ENCODE peak calls at places on chromosomes 11 and 22, in ten cellular contexts. T is lung, M is sigmoid colon, A is thoracic aorta, I is Karpas-422, J is IMR-90, F is stomach, Y is uterus, U is fibroblast of lung, P is transverse colon. E is an unnamed sample. For H3K4me1, the result is how much of the 10 kb centered on the place peaks cover.

GRCh38 chr11:110514967-110515366 is 85.2 kb downstream of the FDX1 start:
- DNase-seq in I (no peak), A (no peak), F (no peak), U (no peak), Y (no peak), T (no peak), M (no peak), J (no peak), P (no peak), E (no peak)

GRCh38 chr11:8698917-8699441 is 16.4 kb downstream of the RPL27A start:
- DNase-seq in M (peak), P (no peak), I (no peak), Y (peak), T (no peak), F (no peak), U (no peak), A (no peak), J (no peak), E (no peak)

GRCh38 chr11:8913961-8914660 is 3.1 kb downstream of the AKIP1 start:
- DNase-seq in T (no peak), F (no peak), J (peak), M (no peak), A (no peak), P (peak), Y (peak), I (peak), U (peak), E (no peak)

GRCh38 chr22:45159652-45160462 is 3.9 kb upstream of the NUP50 start:
- DNase-seq in A (no peak), M (no peak), F (peak), T (no peak), J (peak), U (no peak), Y (no peak), I (no peak), P (peak), E (no peak)

GRCh38 chr11:72257551-72257950 is 13.6 kb upstream of the PHOX2A start:
- DNase-seq in P (no peak), I (no peak), Y (no peak), U (no peak), M (no peak), J (no peak), T (no peak), A (no peak), F (no peak), E (no peak)

GRCh38 chr11:20616908-20617307 is 17.5 kb downstream of the SLC6A5 start:
- DNase-seq in A (no peak), M (no peak), I (no peak), U (no peak), F (no peak), J (no peak), P (no peak), T (no peak), Y (no peak), E (no peak)

GRCh38 chr11:1673841-1674193 is 23.2 kb upstream of the KRTAP5-6 start:
- DNase-seq in F (no peak), J (no peak), P (no peak), Y (no peak), I (no peak), M (no peak), T (no peak), U (no peak), A (no peak), E (no peak)

GRCh38 chr11:112776834-112777793 is 184.1 kb upstream of the NCAM1 start:
- DNase-seq in T (no peak), A (no peak), F (no peak), P (no peak), I (no peak), Y (no peak), U (no peak), M (no peak), J (no peak), E (no peak)

GRCh38 chr22:49936973-49937757 is 18.7 kb downstream of the CRELD2 start:
- DNase-seq in T (no peak), U (no peak), M (no peak), I (no peak), A (no peak), J (no peak), P (no peak), Y (no peak), F (peak), E (peak)

GRCh38 chr11:15695096-15695721 is 580.5 kb downstream of the INSC start:
- DNase-seq in U (no peak), I (no peak), T (no peak), F (no peak), J (no peak), P (no peak), A (no peak), M (no peak), Y (no peak), E (no peak)

GRCh38 chr11:96339704-96340554 is 3.1 kb downstream of the MAML2 start:
- DNase-seq in M (no peak), J (peak), A (no peak), U (peak), Y (no peak), F (no peak), T (no peak), P (no peak), I (no peak), E (no peak)

GRCh38 chr11:96335389-96335788 is 7.6 kb downstream of the MAML2 start:
- DNase-seq in M (no peak), U (peak), Y (no peak), F (no peak), J (peak), T (no peak), I (no peak), A (no peak), P (no peak), E (no peak)

GRCh38 chr11:96340555-96340885 is 2.5 kb downstream of the MAML2 start:
- DNase-seq in M (no peak), A (no peak), P (no peak), J (peak), F (no peak), I (no peak), Y (no peak), T (no peak), U (peak), E (no peak)

GRCh38 chr11:96338910-96339703 is 3.9 kb downstream of the MAML2 start:
- DNase-seq in A (no peak), M (peak), U (peak), P (peak), J (peak), T (no peak), I (peak), Y (no peak), F (no peak), E (peak)

DNA sequence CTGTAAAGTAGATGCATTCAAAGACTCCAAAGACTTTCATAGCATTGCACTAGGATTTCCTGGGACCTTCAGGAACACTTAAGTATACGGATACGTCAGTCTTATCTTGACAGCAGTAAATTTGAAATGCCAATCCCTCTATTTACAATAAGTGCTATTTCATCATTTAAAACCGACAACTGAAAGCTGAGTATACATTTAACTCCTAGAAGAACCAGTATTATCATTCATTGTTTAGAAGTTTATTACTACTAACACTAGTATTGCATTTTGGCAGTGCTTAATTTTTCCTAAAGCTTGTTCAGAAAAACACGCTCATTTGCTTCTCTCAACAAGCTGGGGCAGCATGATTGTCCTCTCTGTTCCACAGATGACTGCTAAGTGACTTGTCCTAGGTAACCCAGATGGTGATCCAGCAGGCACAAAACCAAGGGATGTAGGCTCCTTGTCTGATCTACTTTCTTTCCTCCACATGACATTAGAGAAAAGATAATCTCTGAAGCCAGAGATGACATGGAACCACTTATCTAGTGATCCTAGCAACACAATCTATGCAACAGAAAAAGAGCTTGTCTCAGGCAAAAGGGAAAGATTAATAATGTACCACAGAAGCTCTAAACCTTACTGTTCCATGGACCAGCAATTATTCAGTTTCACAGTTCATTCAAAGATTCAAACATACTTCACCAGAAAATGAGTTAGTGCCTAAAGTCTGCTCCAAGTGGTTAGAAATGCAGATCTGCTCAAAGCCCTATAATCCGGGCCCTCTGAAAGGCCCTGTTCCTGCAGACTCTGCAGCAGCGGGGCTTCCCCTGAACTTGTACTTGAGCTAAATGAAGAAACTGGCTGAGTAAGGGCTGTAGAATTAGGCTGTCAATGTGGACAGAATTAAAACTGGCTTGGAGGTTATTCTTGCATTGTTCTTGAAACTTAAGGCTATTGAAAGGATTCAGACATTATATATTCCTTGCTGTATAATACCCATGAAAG is 5.2 kb downstream of the MAML2 start:
- DNase-seq in P (no peak), F (no peak), U (peak), J (peak), M (no peak), A (no peak), Y (no peak), I (no peak), T (no peak), E (peak)
- H3K4me1 ChIP-seq in P (half or more), F (under half), U (under half), J (under half), M (half or more), A (half or more), Y (under half), I (under half), T (under half), E (half or more)

DNA sequence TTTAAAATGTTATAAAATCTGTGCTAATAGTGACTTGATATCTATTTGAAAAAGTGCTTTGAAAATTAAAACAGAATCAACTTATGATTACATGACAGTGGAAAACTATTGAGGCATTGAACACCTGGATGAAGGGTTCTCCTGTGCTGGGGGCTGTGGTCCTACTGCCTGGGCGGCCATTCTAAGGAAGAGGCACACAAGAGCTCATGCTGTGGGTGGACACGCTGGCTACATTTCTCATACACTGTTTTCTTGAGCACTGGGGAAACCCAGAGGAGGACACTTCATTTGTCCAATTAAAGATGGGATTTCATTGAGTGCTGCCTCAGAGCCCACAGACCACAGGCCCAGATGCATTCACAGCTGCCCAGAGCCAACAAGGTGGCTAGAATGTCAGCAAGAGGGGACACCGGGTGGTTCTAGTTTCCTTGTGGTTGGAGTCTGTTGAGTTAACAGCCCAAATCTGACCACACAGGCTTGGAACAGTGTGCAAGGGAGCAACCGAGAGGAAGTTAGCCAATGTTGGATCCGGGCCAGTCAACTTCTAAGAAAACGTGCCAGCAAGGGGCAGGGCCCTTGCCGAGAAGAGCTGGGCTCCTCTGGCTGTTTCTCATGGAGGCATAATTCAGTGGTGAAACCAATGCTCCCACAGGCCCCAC is 35.1 kb upstream of the SORL1 start:
- DNase-seq in Y (peak), F (peak), M (peak), T (peak), J (peak), U (peak), P (peak), I (no peak), A (peak), E (peak)
- H3K4me1 ChIP-seq in Y (under half), F (under half), M (under half), T (under half), J (under half), U (under half), P (under half), I (half or more), A (under half), E (under half)

GRCh38 chr11:58394195-58394594 is 12.5 kb downstream of the OR5B3 start:
- DNase-seq in M (no peak), I (no peak), F (no peak), T (no peak), A (no peak), U (peak), P (no peak), J (peak), Y (no peak), E (no peak)
- H3K4me1 ChIP-seq in M (under half), I (under half), F (under half), T (under half), A (under half), U (under half), P (under half), J (under half), Y (under half), E (under half)

GRCh38 chr11:43558056-43558455 is 122.5 kb upstream of the HSD17B12 start:
- DNase-seq in M (no peak), Y (no peak), A (no peak), P (no peak), T (no peak), I (no peak), F (no peak), J (no peak), U (no peak), E (no peak)
- H3K4me1 ChIP-seq in M (under half), Y (under half), A (under half), P (under half), T (under half), I (under half), F (under half), J (under half), U (under half), E (under half)